ENCODE peak calls at places on chromosomes 13 and 19, in five cellular contexts. One of them, this sample, is unnamed.

GRCh38 chr13:36981156-36981743 is 17.9 kb downstream of the ALG5 start:
- DNase-seq in thoracic aorta: no peak
- DNase-seq in nephron progenitor cell: no peak
- DNase-seq in PC-3: peak; percentile 62
- DNase-seq in GM06990: no peak
- DNase-seq in this sample: no peak

GRCh38 chr19:39828015-39828633 is 5.8 kb downstream of the DYRK1B start:
- DNase-seq in thoracic aorta: no peak
- DNase-seq in nephron progenitor cell: no peak
- DNase-seq in PC-3: no peak
- DNase-seq in GM06990: no peak
- DNase-seq in this sample: no peak

GRCh38 chr13:82614086-82614485 is 1268.2 kb downstream of the SLITRK1 start:
- DNase-seq in PC-3: no peak
- DNase-seq in GM06990: no peak
- DNase-seq in nephron progenitor cell: no peak
- DNase-seq in thoracic aorta: no peak
- DNase-seq in this sample: no peak

GRCh38 chr19:51719251-51719901 is 4.4 kb downstream of the HAS1 start:
- DNase-seq in thoracic aorta: no peak
- DNase-seq in nephron progenitor cell: peak; percentile 15
- DNase-seq in GM06990: no peak
- DNase-seq in PC-3: no peak
- DNase-seq in this sample: no peak

GRCh38 chr13:73025212-73026012 is 33.4 kb upstream of the KLF5 start:
- DNase-seq in nephron progenitor cell: no peak
- DNase-seq in GM06990: no peak
- DNase-seq in PC-3: no peak
- DNase-seq in thoracic aorta: no peak
- DNase-seq in this sample: no peak

GRCh38 chr13:50712469-50712868 is 131.0 kb downstream of the DLEU7 start:
- DNase-seq in nephron progenitor cell: no peak
- DNase-seq in PC-3: no peak
- DNase-seq in GM06990: no peak
- DNase-seq in thoracic aorta: no peak
- DNase-seq in this sample: no peak

GRCh38 chr19:33686687-33687541 is 65.2 kb downstream of the CHST8 start:
- DNase-seq in nephron progenitor cell: no peak
- DNase-seq in GM06990: no peak
- DNase-seq in PC-3: no peak
- DNase-seq in thoracic aorta: no peak
- DNase-seq in this sample: peak; percentile 15

GRCh38 chr13:39676315-39676876 is 20.9 kb downstream of the COG6 start:
- DNase-seq in GM06990: peak; percentile 20
- DNase-seq in PC-3: peak; percentile 67
- DNase-seq in nephron progenitor cell: no peak
- DNase-seq in thoracic aorta: no peak
- DNase-seq in this sample: no peak

GRCh38 chr13:64369121-64369520 is 2861.0 kb downstream of the PCDH9 start:
- DNase-seq in thoracic aorta: no peak
- DNase-seq in PC-3: no peak
- DNase-seq in nephron progenitor cell: no peak
- DNase-seq in GM06990: no peak
- DNase-seq in this sample: no peak

GRCh38 chr19:35212241-35212640 is 16.3 kb downstream of the FAM187B start:
- DNase-seq in thoracic aorta: no peak
- DNase-seq in PC-3: no peak
- DNase-seq in GM06990: no peak
- DNase-seq in nephron progenitor cell: no peak
- DNase-seq in this sample: no peak

GRCh38 chr13:109345433-109345941 is 440.9 kb downstream of the IRS2 start:
- DNase-seq in thoracic aorta: no peak
- DNase-seq in PC-3: peak; percentile 37
- DNase-seq in GM06990: no peak
- DNase-seq in nephron progenitor cell: no peak
- DNase-seq in this sample: no peak

GRCh38 chr13:103067751-103068563 is 1.7 kb upstream of the SLC10A2 start:
- DNase-seq in nephron progenitor cell: no peak
- DNase-seq in GM06990: peak; percentile 24
- DNase-seq in PC-3: peak; percentile 6
- DNase-seq in thoracic aorta: no peak
- DNase-seq in this sample: no peak

GRCh38 chr19:38211206-38211605 is 12.8 kb downstream of the DPF1 start:
- DNase-seq in PC-3: no peak
- DNase-seq in GM06990: no peak
- DNase-seq in thoracic aorta: no peak
- DNase-seq in nephron progenitor cell: peak; percentile 45
- DNase-seq in this sample: no peak

GRCh38 chr13:50805805-50806204 is 37.7 kb downstream of the DLEU7 start:
- DNase-seq in PC-3: peak; percentile 19
- DNase-seq in GM06990: no peak
- DNase-seq in nephron progenitor cell: no peak
- DNase-seq in thoracic aorta: no peak
- DNase-seq in this sample: no peak

GRCh38 chr13:20144141-20144850 is 16.6 kb downstream of the GJA3 start:
- DNase-seq in GM06990: no peak
- DNase-seq in PC-3: no peak
- DNase-seq in nephron progenitor cell: no peak
- DNase-seq in thoracic aorta: no peak
- DNase-seq in this sample: no peak

GRCh38 chr13:80551650-80552497 is 210.9 kb upstream of the SPRY2 start:
- DNase-seq in PC-3: peak; percentile 44
- DNase-seq in thoracic aorta: no peak
- DNase-seq in nephron progenitor cell: no peak
- DNase-seq in GM06990: no peak
- DNase-seq in this sample: no peak

GRCh38 chr19:50548191-50549058 is 19.8 kb downstream of the LRRC4B start:
- DNase-seq in GM06990: no peak
- DNase-seq in PC-3: no peak
- DNase-seq in nephron progenitor cell: no peak
- DNase-seq in thoracic aorta: no peak
- DNase-seq in this sample: no peak

GRCh38 chr19:3723883-3724282 is 15.7 kb downstream of the TJP3 start:
- DNase-seq in GM06990: no peak
- DNase-seq in PC-3: no peak
- DNase-seq in nephron progenitor cell: no peak
- DNase-seq in thoracic aorta: no peak
- DNase-seq in this sample: no peak

GRCh38 chr13:59734393-59734792 is 429.3 kb downstream of the DIAPH3 start:
- DNase-seq in PC-3: no peak
- DNase-seq in GM06990: peak; percentile 63
- DNase-seq in thoracic aorta: no peak
- DNase-seq in nephron progenitor cell: peak; percentile 9
- DNase-seq in this sample: no peak

GRCh38 chr19:18441804-18442788 is 4.2 kb upstream of the ISYNA1 start:
- DNase-seq in PC-3: no peak
- DNase-seq in thoracic aorta: no peak
- DNase-seq in nephron progenitor cell: no peak
- DNase-seq in GM06990: no peak
- DNase-seq in this sample: no peak

GRCh38 chr19:18442941-18443340 is 5.0 kb upstream of the ISYNA1 start:
- DNase-seq in PC-3: no peak
- DNase-seq in GM06990: no peak
- DNase-seq in thoracic aorta: no peak
- DNase-seq in nephron progenitor cell: no peak
- DNase-seq in this sample: no peak

GRCh38 chr19:18444513-18444912 is 6.6 kb upstream of the ISYNA1 start:
- DNase-seq in thoracic aorta: no peak
- DNase-seq in GM06990: no peak
- DNase-seq in nephron progenitor cell: no peak
- DNase-seq in PC-3: no peak
- DNase-seq in this sample: no peak

GRCh38 chr19:18443831-18444230 is 5.9 kb upstream of the ISYNA1 start:
- DNase-seq in thoracic aorta: no peak
- DNase-seq in PC-3: no peak
- DNase-seq in nephron progenitor cell: no peak
- DNase-seq in GM06990: no peak
- DNase-seq in this sample: no peak

GRCh38 chr19:18443406-18443805 is 5.5 kb upstream of the ISYNA1 start:
- DNase-seq in nephron progenitor cell: no peak
- DNase-seq in PC-3: no peak
- DNase-seq in thoracic aorta: no peak
- DNase-seq in GM06990: no peak
- DNase-seq in this sample: no peak
- TF ChIP-seq CTCF in nephron progenitor cell: no peak
- TF ChIP-seq CTCF in PC-3: no peak
- TF ChIP-seq CTCF in thoracic aorta: no peak
- TF ChIP-seq CTCF in GM06990: no peak
- TF ChIP-seq CTCF in this sample: no peak

DNA sequence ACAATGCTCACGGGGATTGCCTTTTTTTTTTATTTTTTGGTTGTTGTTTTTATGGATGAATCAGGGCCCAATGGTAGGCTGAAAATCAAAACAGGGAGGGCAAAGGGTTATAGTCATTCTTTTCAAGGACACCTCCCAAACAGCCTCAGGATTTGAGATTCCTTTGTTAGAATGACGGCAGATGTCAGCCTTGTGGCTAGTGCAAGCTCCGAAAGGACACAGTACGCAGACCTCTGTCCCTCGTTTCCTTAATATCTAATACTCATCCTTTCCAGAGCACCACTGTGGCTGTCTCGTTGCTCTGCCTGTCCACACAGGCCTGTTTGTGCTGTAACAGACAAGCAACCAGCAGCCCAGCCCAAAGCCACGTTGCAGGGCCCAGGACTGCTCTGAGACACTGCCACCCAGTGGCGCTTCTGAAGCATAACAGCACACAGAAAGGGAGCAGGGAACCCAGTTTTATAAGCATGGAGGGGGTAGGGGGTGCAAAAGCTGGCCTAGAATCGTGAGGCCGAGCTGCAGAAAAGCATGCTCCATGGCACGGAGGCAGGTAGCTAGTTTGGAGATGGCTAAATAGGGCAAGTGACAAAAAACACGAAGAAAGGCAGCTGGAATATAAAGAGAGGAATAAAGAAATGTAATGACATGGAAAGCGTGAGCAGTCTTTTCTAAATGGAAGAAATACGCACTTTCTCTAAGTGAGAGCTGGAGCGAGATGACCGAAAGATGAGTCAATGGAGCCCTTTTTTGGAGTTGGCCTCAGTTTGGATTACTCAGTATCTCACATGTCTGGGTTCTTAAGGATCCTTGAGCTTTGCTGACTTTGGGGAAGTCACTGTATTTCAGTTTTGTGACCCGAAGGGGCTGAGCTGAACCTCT is 40.7 kb upstream of the MEDAG start:
- DNase-seq in GM06990: peak; percentile 39
- DNase-seq in thoracic aorta: no peak
- DNase-seq in PC-3: peak; percentile 75
- DNase-seq in nephron progenitor cell: peak; percentile 73
- DNase-seq in this sample: no peak
- TF ChIP-seq CTCF in GM06990: peak; percentile 92
- TF ChIP-seq CTCF in thoracic aorta: peak; percentile 92
- TF ChIP-seq CTCF in PC-3: peak; percentile 89
- TF ChIP-seq CTCF in nephron progenitor cell: peak; percentile 87
- TF ChIP-seq CTCF in this sample: no peak

DNA sequence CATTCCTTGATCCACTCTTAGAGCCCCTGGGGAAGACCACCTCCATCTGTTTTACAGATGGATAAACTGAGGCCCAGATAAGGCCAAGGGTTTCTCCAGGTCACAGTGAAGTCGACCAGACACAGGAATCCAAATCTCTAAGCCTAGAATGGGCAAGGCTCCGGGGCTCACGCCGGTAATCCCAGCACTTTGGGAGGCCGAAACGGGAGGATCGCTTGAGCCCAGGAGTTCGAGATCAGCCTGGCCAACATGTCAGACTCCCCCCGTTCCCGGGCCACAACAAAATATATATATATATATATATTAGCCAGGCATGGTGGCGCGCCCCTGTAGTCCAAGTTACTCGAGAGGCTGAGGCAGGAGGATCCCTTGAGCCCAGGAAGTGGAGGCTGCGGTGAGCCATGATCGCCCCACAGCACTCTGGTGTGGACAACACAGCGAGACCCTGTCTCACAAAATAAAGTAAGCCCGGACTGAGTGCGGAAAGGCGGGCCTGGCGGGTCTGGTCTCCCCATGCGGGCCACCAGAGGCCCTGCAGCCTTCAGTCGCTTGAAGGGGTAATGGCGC is 615 bp upstream of the RPL13A start:
- DNase-seq in nephron progenitor cell: no peak
- DNase-seq in PC-3: no peak
- DNase-seq in GM06990: no peak
- DNase-seq in thoracic aorta: no peak
- DNase-seq in this sample: no peak
- TF ChIP-seq CTCF in nephron progenitor cell: no peak
- TF ChIP-seq CTCF in PC-3: no peak
- TF ChIP-seq CTCF in GM06990: no peak
- TF ChIP-seq CTCF in thoracic aorta: no peak
- TF ChIP-seq CTCF in this sample: no peak

GRCh38 chr13:99555149-99555548 is 53.9 kb downstream of the TM9SF2 start:
- DNase-seq in GM06990: no peak
- DNase-seq in PC-3: no peak
- DNase-seq in thoracic aorta: no peak
- DNase-seq in nephron progenitor cell: no peak
- DNase-seq in this sample: no peak

GRCh38 chr13:99556867-99557443 is 55.7 kb downstream of the TM9SF2 start:
- DNase-seq in nephron progenitor cell: no peak
- DNase-seq in GM06990: no peak
- DNase-seq in thoracic aorta: no peak
- DNase-seq in PC-3: no peak
- DNase-seq in this sample: no peak

GRCh38 chr13:99548448-99548847 is 47.2 kb downstream of the TM9SF2 start:
- DNase-seq in thoracic aorta: no peak
- DNase-seq in PC-3: no peak
- DNase-seq in GM06990: peak; percentile 57
- DNase-seq in nephron progenitor cell: no peak
- DNase-seq in this sample: no peak

GRCh38 chr13:99558570-99559180 is 57.4 kb downstream of the TM9SF2 start:
- DNase-seq in PC-3: no peak
- DNase-seq in thoracic aorta: no peak
- DNase-seq in GM06990: no peak
- DNase-seq in nephron progenitor cell: no peak
- DNase-seq in this sample: no peak

GRCh38 chr13:99553033-99553432 is 51.8 kb downstream of the TM9SF2 start:
- DNase-seq in nephron progenitor cell: no peak
- DNase-seq in thoracic aorta: no peak
- DNase-seq in GM06990: no peak
- DNase-seq in PC-3: no peak
- DNase-seq in this sample: no peak
- TF ChIP-seq CTCF in nephron progenitor cell: no peak
- TF ChIP-seq CTCF in thoracic aorta: no peak
- TF ChIP-seq CTCF in GM06990: no peak
- TF ChIP-seq CTCF in PC-3: no peak
- TF ChIP-seq CTCF in this sample: no peak

GRCh38 chr13:28658796-28659610 is at the start of gene POMP:
- DNase-seq in thoracic aorta: peak; percentile 81
- DNase-seq in GM06990: peak; percentile 94
- DNase-seq in PC-3: peak; percentile 86
- DNase-seq in nephron progenitor cell: peak; percentile 88
- DNase-seq in this sample: peak; percentile 79
- TF ChIP-seq CTCF in thoracic aorta: no peak
- TF ChIP-seq CTCF in GM06990: no peak
- TF ChIP-seq CTCF in PC-3: no peak
- TF ChIP-seq CTCF in nephron progenitor cell: no peak
- TF ChIP-seq CTCF in this sample: no peak